ENCODE peak calls at places on chromosomes 7 and 10, in six cellular contexts. One of them, this sample, is unnamed. For H3K4me1, the result is how much of the 10 kb centered on the place peaks cover.

GRCh38 chr7:106775552-106775936 is 89.5 kb upstream of the PIK3CG start:
- DNase-seq in heart right ventricle: no peak
- DNase-seq in fibroblast of lung: peak
- DNase-seq in Panc1: peak
- DNase-seq in IMR-90: peak
- DNase-seq in aorta: no peak
- DNase-seq in this sample: peak

GRCh38 chr10:29895436-29895835 is 163.9 kb downstream of the JCAD start:
- DNase-seq in fibroblast of lung: peak
- DNase-seq in Panc1: no peak
- DNase-seq in IMR-90: peak
- DNase-seq in aorta: peak
- DNase-seq in heart right ventricle: peak
- DNase-seq in this sample: peak

GRCh38 chr7:134024729-134025128 is 102.4 kb upstream of the LRGUK start:
- DNase-seq in aorta: no peak
- DNase-seq in heart right ventricle: peak
- DNase-seq in fibroblast of lung: peak
- DNase-seq in Panc1: no peak
- DNase-seq in IMR-90: peak
- DNase-seq in this sample: peak

GRCh38 chr10:53403688-53404087 is 631.1 kb upstream of the MBL2 start:
- DNase-seq in heart right ventricle: peak
- DNase-seq in Panc1: no peak
- DNase-seq in aorta: no peak
- DNase-seq in IMR-90: peak
- DNase-seq in fibroblast of lung: peak
- DNase-seq in this sample: peak

GRCh38 chr7:67738958-67739357 is 742.3 kb downstream of the TYW1 start:
- DNase-seq in Panc1: no peak
- DNase-seq in aorta: no peak
- DNase-seq in heart right ventricle: peak
- DNase-seq in fibroblast of lung: peak
- DNase-seq in IMR-90: no peak
- DNase-seq in this sample: no peak

GRCh38 chr7:2071133-2071832 is 161.5 kb downstream of the MAD1L1 start:
- DNase-seq in Panc1: no peak
- DNase-seq in aorta: no peak
- DNase-seq in IMR-90: no peak
- DNase-seq in heart right ventricle: no peak
- DNase-seq in fibroblast of lung: no peak
- DNase-seq in this sample: no peak

GRCh38 chr7:94366827-94367226 is 27.9 kb upstream of the COL1A2 start:
- DNase-seq in fibroblast of lung: no peak
- DNase-seq in Panc1: no peak
- DNase-seq in heart right ventricle: no peak
- DNase-seq in aorta: no peak
- DNase-seq in IMR-90: no peak
- DNase-seq in this sample: no peak

GRCh38 chr7:132575336-132575986 is 809 bp downstream of the PLXNA4 start:
- DNase-seq in IMR-90: peak
- DNase-seq in aorta: peak
- DNase-seq in heart right ventricle: peak
- DNase-seq in Panc1: no peak
- DNase-seq in fibroblast of lung: peak
- DNase-seq in this sample: peak

GRCh38 chr10:60661627-60662026 is 116.7 kb upstream of the CDK1 start:
- DNase-seq in fibroblast of lung: peak
- DNase-seq in heart right ventricle: no peak
- DNase-seq in Panc1: no peak
- DNase-seq in IMR-90: peak
- DNase-seq in aorta: no peak
- DNase-seq in this sample: peak

GRCh38 chr7:45937301-45937700 is 16.2 kb upstream of the IGFBP3 start:
- DNase-seq in IMR-90: no peak
- DNase-seq in Panc1: no peak
- DNase-seq in aorta: no peak
- DNase-seq in heart right ventricle: no peak
- DNase-seq in fibroblast of lung: no peak
- DNase-seq in this sample: no peak

GRCh38 chr7:105046414-105046813 is 32.4 kb downstream of the KMT2E start:
- DNase-seq in fibroblast of lung: peak
- DNase-seq in heart right ventricle: no peak
- DNase-seq in Panc1: no peak
- DNase-seq in aorta: no peak
- DNase-seq in IMR-90: peak
- DNase-seq in this sample: peak

GRCh38 chr7:78139335-78139734 is 340.8 kb downstream of the PHTF2 start:
- DNase-seq in Panc1: no peak
- DNase-seq in IMR-90: peak
- DNase-seq in heart right ventricle: no peak
- DNase-seq in fibroblast of lung: peak
- DNase-seq in aorta: no peak
- DNase-seq in this sample: peak

GRCh38 chr10:22245567-22245966 is 27.8 kb upstream of the EBLN1 start:
- DNase-seq in aorta: no peak
- DNase-seq in heart right ventricle: no peak
- DNase-seq in IMR-90: no peak
- DNase-seq in fibroblast of lung: no peak
- DNase-seq in Panc1: no peak
- DNase-seq in this sample: peak

GRCh38 chr7:98802088-98802780 is 67.6 kb downstream of the TMEM130 start:
- DNase-seq in heart right ventricle: peak
- DNase-seq in Panc1: no peak
- DNase-seq in fibroblast of lung: peak
- DNase-seq in aorta: peak
- DNase-seq in IMR-90: peak
- DNase-seq in this sample: peak

GRCh38 chr10:46245381-46245900 is 41.4 kb upstream of the ANTXRL start:
- DNase-seq in Panc1: no peak
- DNase-seq in aorta: no peak
- DNase-seq in heart right ventricle: no peak
- DNase-seq in fibroblast of lung: no peak
- DNase-seq in IMR-90: no peak
- DNase-seq in this sample: no peak

GRCh38 chr10:13971586-13972475 is 358.9 kb downstream of the FRMD4A start:
- DNase-seq in aorta: no peak
- DNase-seq in Panc1: no peak
- DNase-seq in fibroblast of lung: peak
- DNase-seq in IMR-90: peak
- DNase-seq in heart right ventricle: no peak
- DNase-seq in this sample: peak

GRCh38 chr10:31399631-31400030 is 80.6 kb downstream of the ZEB1 start:
- DNase-seq in aorta: no peak
- DNase-seq in IMR-90: no peak
- DNase-seq in Panc1: no peak
- DNase-seq in heart right ventricle: peak
- DNase-seq in fibroblast of lung: no peak
- DNase-seq in this sample: no peak

GRCh38 chr7:99083068-99083651 is 60.7 kb downstream of the SMURF1 start:
- DNase-seq in heart right ventricle: no peak
- DNase-seq in aorta: no peak
- DNase-seq in fibroblast of lung: peak
- DNase-seq in IMR-90: peak
- DNase-seq in Panc1: no peak
- DNase-seq in this sample: peak

GRCh38 chr10:96673318-96674099 is 46.8 kb downstream of the PIK3AP1 start:
- DNase-seq in IMR-90: peak
- DNase-seq in aorta: no peak
- DNase-seq in fibroblast of lung: peak
- DNase-seq in heart right ventricle: peak
- DNase-seq in Panc1: no peak
- DNase-seq in this sample: peak

DNA sequence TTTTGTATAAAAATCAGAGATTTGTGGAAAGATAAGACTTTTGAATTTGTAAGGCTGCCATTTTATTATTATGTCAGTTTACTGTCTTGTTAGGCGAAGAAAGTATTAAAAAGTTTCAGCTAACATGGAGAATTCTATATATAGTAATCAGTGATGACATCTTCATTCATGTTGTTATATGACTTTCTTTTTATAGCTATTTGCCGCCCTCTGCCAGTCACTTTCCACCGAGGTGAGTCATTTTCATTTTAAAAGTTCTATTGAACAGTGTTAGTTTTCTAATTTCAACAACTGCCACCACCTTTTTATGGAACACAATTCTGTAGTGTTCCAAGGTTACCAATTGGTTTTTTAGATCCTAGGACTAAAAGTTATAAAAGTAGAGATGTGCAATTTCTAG is 11.8 kb downstream of the CUTC start:
- DNase-seq in heart right ventricle: no peak
- DNase-seq in Panc1: no peak
- DNase-seq in aorta: no peak
- DNase-seq in fibroblast of lung: no peak
- DNase-seq in IMR-90: no peak
- DNase-seq in this sample: no peak
- H3K4me1 ChIP-seq in heart right ventricle: under half
- H3K4me1 ChIP-seq in Panc1: under half
- H3K4me1 ChIP-seq in aorta: under half
- H3K4me1 ChIP-seq in fibroblast of lung: under half
- H3K4me1 ChIP-seq in IMR-90: under half
- H3K4me1 ChIP-seq in this sample: under half

GRCh38 chr10:117543245-117543998 is 876 bp downstream of the EMX2 start:
- DNase-seq in IMR-90: no peak
- DNase-seq in heart right ventricle: no peak
- DNase-seq in Panc1: no peak
- DNase-seq in aorta: peak
- DNase-seq in fibroblast of lung: no peak
- DNase-seq in this sample: no peak

GRCh38 chr10:117543999-117544728 is 1.6 kb downstream of the EMX2 start:
- DNase-seq in Panc1: no peak
- DNase-seq in IMR-90: no peak
- DNase-seq in heart right ventricle: no peak
- DNase-seq in aorta: peak
- DNase-seq in fibroblast of lung: no peak
- DNase-seq in this sample: no peak

GRCh38 chr10:117545141-117546019 is 2.8 kb downstream of the EMX2 start:
- DNase-seq in heart right ventricle: no peak
- DNase-seq in Panc1: no peak
- DNase-seq in aorta: peak
- DNase-seq in IMR-90: no peak
- DNase-seq in fibroblast of lung: no peak
- DNase-seq in this sample: no peak

GRCh38 chr10:117546020-117546629 is 3.6 kb downstream of the EMX2 start:
- DNase-seq in Panc1: no peak
- DNase-seq in IMR-90: no peak
- DNase-seq in aorta: no peak
- DNase-seq in fibroblast of lung: no peak
- DNase-seq in heart right ventricle: no peak
- DNase-seq in this sample: no peak

DNA sequence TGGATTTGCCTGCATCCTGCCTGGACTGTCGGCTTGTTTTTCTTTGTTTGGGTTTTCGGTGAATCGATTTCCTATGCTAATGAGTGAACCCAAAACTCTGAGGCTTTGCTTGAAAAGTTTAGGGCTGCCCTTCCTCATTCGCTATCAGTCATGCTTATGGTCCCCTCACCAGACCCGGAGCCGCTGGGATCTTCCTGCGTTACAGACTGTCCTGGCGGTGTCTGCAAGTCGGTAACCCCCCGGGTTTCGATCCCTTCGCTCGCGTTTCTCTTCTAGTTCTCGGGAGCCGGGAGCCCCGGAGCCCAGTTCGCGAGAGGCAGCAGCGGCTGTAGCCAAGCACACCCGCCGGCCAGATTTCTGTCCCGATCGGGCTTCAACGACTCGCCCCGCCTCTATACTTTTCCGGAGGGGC is 2.2 kb downstream of the EMX2 start:
- DNase-seq in heart right ventricle: no peak
- DNase-seq in IMR-90: no peak
- DNase-seq in aorta: peak
- DNase-seq in fibroblast of lung: no peak
- DNase-seq in Panc1: no peak
- DNase-seq in this sample: no peak
- H3K4me3 ChIP-seq in heart right ventricle: peak
- H3K4me3 ChIP-seq in IMR-90: no peak
- H3K4me3 ChIP-seq in aorta: peak
- H3K4me3 ChIP-seq in fibroblast of lung: no peak
- H3K4me3 ChIP-seq in Panc1: no peak
- H3K4me3 ChIP-seq in this sample: peak

DNA sequence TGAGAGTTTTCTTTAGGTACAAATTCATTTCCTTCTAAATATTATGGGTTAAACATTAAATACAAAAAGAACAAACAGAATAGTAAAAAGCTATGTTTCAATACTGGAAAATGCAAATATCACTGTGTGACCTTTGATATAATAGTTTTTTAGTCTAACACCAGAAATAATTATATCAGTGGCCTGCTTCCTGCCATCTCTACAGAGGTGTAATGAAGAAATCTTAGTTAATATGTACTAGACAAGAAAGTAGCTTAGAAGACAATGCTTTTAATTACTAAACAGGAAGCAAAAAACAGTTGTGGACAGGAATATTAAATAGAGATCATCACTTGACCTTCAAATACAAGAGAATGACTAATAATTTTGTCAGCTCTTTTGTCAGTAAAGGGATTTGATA is 47.4 kb upstream of the LRRN3 start:
- DNase-seq in Panc1: no peak
- DNase-seq in aorta: no peak
- DNase-seq in fibroblast of lung: no peak
- DNase-seq in IMR-90: no peak
- DNase-seq in heart right ventricle: no peak
- DNase-seq in this sample: no peak
- H3K4me1 ChIP-seq in Panc1: under half
- H3K4me1 ChIP-seq in aorta: under half
- H3K4me1 ChIP-seq in fibroblast of lung: under half
- H3K4me1 ChIP-seq in IMR-90: under half
- H3K4me1 ChIP-seq in heart right ventricle: under half
- H3K4me1 ChIP-seq in this sample: under half

GRCh38 chr7:92813390-92814024 is 22.9 kb downstream of the CDK6 start:
- DNase-seq in Panc1: no peak
- DNase-seq in heart right ventricle: no peak
- DNase-seq in IMR-90: peak
- DNase-seq in aorta: no peak
- DNase-seq in fibroblast of lung: no peak
- DNase-seq in this sample: peak
- H3K4me3 ChIP-seq in Panc1: no peak
- H3K4me3 ChIP-seq in heart right ventricle: no peak
- H3K4me3 ChIP-seq in IMR-90: no peak
- H3K4me3 ChIP-seq in aorta: no peak
- H3K4me3 ChIP-seq in fibroblast of lung: no peak
- H3K4me3 ChIP-seq in this sample: no peak

This sample was measured in astrocyte.